ENCODE peak calls at places on chromosomes 12 and 14, in seven cellular contexts. U is body of pancreas; D is kidney epithelial cell; M is fibroblast of lung; O is epithelial cell of proximal tubule; Y is CD8-positive, alpha-beta T cell; T is ascending aorta. E is an unnamed sample.

GRCh38 chr12:60920841-60921495 is 1325.1 kb downstream of the SLC16A7 start:
- DNase-seq in U (no peak), D (no peak), M (peak; percentile 34), O (no peak), Y (no peak), T (no peak), E (no peak)

GRCh38 chr14:28102814-28103213 is 663.8 kb upstream of the FOXG1 start:
- DNase-seq in U (no peak), D (peak; percentile 18), M (no peak), O (no peak), Y (no peak), T (no peak), E (peak; percentile 18)

GRCh38 chr14:100532154-100532915 is 54.9 kb downstream of the BEGAIN start:
- DNase-seq in U (peak; percentile 61), D (no peak), M (no peak), O (no peak), Y (no peak), T (no peak), E (no peak)

GRCh38 chr14:74251546-74252030 is 12.3 kb downstream of the VSX2 start:
- DNase-seq in U (peak; percentile 73), D (peak; percentile 28), M (peak; percentile 78), O (peak; percentile 20), Y (peak; percentile 51), T (peak; percentile 13), E (peak; percentile 84)

GRCh38 chr12:99911076-99911475 is 73.7 kb downstream of the ANKS1B start:
- DNase-seq in U (no peak), D (peak; percentile 60), M (peak; percentile 84), O (peak; percentile 66), Y (no peak), T (peak; percentile 10), E (peak; percentile 95)

GRCh38 chr14:103872492-103873113 is 25.2 kb upstream of the PPP1R13B start:
- DNase-seq in U (no peak), D (no peak), M (no peak), O (no peak), Y (no peak), T (no peak), E (no peak)

GRCh38 chr14:37668646-37669045 is 73.2 kb downstream of the TTC6 start:
- DNase-seq in U (no peak), D (no peak), M (peak; percentile 44), O (no peak), Y (no peak), T (no peak), E (peak; percentile 0)

GRCh38 chr12:76266797-76267196 is 81.4 kb downstream of the BBS10 start:
- DNase-seq in U (no peak), D (peak; percentile 75), M (peak; percentile 92), O (peak; percentile 73), Y (no peak), T (no peak), E (peak; percentile 67)

GRCh38 chr12:43287991-43288390 is 264.0 kb downstream of the ADAMTS20 start:
- DNase-seq in U (no peak), D (no peak), M (peak; percentile 52), O (no peak), Y (no peak), T (no peak), E (no peak)

DNA sequence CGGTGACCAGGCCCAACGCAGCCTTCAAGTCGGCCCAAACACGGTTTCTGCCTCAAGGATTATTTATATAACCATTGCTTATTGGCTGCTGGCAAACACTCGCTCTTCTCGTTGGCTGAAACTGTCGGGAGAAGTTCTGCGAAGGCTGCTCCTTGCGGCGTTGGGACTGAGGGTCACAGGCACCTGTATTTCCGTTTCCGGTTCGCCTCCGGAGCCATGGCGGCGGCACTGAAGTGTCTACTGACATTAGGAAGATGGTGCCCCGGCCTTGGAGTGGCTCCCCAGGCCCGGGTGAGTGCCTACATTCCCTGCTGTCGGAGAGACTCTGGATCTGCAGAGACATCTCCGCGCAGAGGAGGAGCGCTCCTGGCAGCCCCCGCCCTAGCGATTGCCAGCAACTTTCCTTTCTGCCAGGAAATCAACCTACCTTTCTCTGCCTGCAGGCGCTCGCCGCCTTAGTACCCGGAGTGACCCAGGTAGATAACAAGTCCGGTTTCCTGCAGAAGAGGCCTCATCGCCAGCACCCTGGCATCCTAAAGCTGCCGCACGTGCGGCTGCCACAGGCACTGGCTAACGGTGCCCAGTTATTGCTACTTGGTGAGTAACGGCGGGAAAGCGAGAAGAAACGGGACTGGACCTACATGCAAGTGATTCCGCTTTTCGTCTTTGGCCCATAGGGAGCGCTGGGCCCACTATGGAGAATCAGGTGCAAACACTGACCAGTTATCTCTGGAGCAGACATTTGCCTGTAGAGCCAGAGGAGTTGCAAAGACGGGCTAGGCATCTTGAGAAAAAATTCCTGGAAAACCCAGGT is at the start of gene METTL17:
- DNase-seq in U (peak; percentile 90), D (peak; percentile 92), M (peak; percentile 98), O (peak; percentile 86), Y (peak; percentile 72), T (peak; percentile 65), E (peak; percentile 98)
- TF ChIP-seq CTCF in U (no peak), D (peak; percentile 67), M (peak; percentile 31), O (peak; percentile 71), Y (peak; percentile 28), T (no peak), E (peak; percentile 45)

DNA sequence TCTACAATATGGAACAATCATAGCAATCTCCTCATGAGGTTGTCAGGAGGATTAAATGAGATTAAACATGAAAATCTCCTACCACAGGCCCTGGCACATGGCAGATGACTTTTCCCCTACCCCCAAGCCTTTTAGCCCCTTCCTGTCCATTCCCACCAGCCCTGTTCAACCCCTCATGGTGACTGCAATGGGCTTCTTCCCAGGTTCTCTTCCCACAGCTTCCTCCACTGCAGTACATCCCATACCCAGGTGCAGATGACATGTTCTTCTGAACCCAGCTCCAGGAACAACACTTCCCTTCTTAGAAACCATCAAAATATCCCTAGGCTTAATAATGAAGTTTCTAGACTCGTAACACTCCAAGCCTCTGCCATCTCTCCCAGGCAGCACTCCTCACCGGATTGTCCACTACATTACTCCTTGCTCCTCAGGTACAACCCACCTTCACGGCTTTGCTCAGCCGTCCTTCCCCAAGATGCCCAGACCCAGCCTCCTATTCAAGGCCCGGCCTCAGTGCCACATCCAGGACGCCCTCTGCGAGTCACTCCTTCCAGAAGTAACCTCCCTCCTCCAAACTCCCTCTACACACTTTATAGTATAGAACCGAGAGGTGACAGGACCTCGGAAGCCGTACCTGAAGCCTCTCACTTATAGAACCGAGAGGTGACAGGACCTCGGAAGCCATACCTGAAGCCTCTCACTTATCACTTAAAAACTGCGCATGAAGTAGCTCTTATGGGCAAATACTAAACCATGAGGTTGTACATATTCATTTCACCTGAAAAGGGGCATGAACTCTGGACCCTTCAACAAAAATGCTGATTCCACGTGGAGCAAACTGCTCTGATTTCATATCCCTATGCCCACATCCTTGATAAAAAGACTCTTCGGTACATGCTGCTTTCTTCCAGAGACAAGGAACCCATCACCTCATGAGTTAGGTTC is 1.5 kb downstream of the CRACR2A start:
- DNase-seq in U (no peak), D (no peak), M (no peak), O (no peak), Y (no peak), T (no peak), E (no peak)
- H3K4me3 ChIP-seq in U (no peak overlapping the region), D (no peak overlapping the region), M (no peak overlapping the region), O (peak overlapping the region; percentile 57), Y (peak overlapping the region; percentile 63), T (no peak overlapping the region), E (peak overlapping the region; percentile 13)

DNA sequence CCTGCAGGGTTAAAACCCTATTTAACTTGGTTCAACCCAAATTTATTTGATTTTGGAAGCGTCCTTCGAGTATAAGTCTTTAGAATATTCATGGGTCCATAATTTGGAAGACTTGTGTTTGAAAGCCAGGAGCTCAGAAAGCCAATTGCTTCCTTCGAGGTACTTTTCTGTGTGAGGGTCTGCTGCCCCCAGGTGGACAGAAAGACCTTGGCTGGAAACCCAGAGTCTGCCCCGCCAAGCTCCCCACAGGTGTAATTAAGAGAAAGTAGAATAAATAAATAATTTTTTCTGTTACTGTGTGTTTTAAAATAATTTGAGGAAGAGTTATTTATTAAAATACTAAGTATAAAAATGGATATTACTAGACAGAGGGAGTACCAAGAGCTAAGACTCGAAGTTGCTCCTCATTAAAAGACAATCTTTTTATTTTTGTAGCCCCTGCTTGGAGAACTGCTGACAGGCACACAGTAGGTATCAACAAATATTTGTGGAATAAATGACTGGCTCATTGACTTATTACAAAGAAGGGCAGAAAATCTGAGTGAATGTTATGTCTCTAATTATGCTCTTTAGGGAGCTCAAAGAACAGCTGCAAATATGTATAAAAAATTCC is 105.8 kb downstream of the PAH start:
- DNase-seq in U (peak; percentile 18), D (no peak), M (no peak), O (no peak), Y (no peak), T (no peak), E (no peak)
- TF ChIP-seq CTCF in U (no peak), D (peak; percentile 62), M (peak; percentile 16), O (peak; percentile 62), Y (no peak), T (no peak), E (no peak)

GRCh38 chr12:69045430-69045829 is 112.5 kb upstream of the CPM start:
- DNase-seq in U (no peak), D (no peak), M (no peak), O (no peak), Y (no peak), T (no peak), E (no peak)

GRCh38 chr12:69039881-69040280 is 106.9 kb upstream of the CPM start:
- DNase-seq in U (no peak), D (no peak), M (peak; percentile 10), O (no peak), Y (no peak), T (no peak), E (no peak)

GRCh38 chr12:69044887-69045286 is 111.9 kb upstream of the CPM start:
- DNase-seq in U (no peak), D (no peak), M (no peak), O (no peak), Y (no peak), T (no peak), E (no peak)

GRCh38 chr12:69042970-69043369 is 110.0 kb upstream of the CPM start:
- DNase-seq in U (no peak), D (no peak), M (no peak), O (no peak), Y (no peak), T (no peak), E (no peak)

DNA sequence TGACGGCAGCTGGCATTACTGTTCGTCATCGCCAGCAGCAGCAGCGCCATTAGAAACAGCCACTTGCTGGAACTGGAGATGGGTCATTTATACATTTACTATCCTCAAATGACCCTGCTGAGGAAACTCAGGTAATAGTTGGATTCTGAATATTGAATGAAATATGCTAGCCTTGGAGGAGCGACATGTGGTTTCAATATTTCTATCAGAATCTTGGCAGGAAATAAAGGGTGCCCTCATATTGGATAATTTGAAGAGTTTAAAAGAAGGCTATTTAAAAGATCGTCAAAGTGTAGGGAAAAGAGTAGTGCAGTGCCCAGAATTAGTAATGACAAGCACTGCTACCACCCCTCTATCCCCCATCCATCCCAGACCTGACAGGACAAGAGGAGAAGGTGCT is 109.6 kb upstream of the CPM start:
- DNase-seq in U (no peak), D (no peak), M (no peak), O (no peak), Y (no peak), T (no peak), E (no peak)
- H3K4me3 ChIP-seq in U (no peak overlapping the region), D (no peak overlapping the region), M (no peak overlapping the region), O (no peak overlapping the region), Y (no peak overlapping the region), T (no peak overlapping the region), E (no peak overlapping the region)